ENCODE peak calls at places on chromosomes 3 and 15, in nine cellular contexts. B is H9; C is astrocyte; H is neural crest cell; V is stomach; E is CD4-positive, alpha-beta T cell; R is coronary artery; X is progenitor cell of endocrine pancreas; G is BJ. P is an unnamed sample.

GRCh38 chr15:33341943-33342342 is 31.2 kb downstream of the RYR3 start:
- DNase-seq in V (no peak), C (no peak), R (no peak), B (no peak), H (no peak), G (no peak), X (no peak), E (no peak), P (no peak)

GRCh38 chr15:36589971-36590370 is 10.5 kb downstream of the CDIN1 start:
- DNase-seq in C (peak), G (no peak), H (no peak), E (no peak), R (no peak), B (no peak), V (no peak), X (no peak), P (peak)

GRCh38 chr3:183188895-183189462 is 26.4 kb upstream of the LAMP3 start:
- DNase-seq in B (peak), C (no peak), V (peak), E (no peak), H (peak), G (no peak), X (no peak), R (no peak), P (no peak)

GRCh38 chr15:74709011-74709410 is 13.2 kb upstream of the EDC3 start:
- DNase-seq in B (no peak), H (no peak), X (no peak), R (no peak), E (no peak), G (no peak), C (no peak), V (no peak), P (no peak)

GRCh38 chr3:50372349-50372748 is 13.0 kb upstream of the TMEM115 start:
- DNase-seq in E (no peak), X (no peak), G (no peak), V (no peak), C (no peak), B (no peak), R (no peak), H (no peak), P (no peak)

GRCh38 chr3:59940690-59941089 is 890.9 kb upstream of the CFAP20DC start:
- DNase-seq in R (no peak), B (no peak), X (no peak), C (no peak), E (no peak), G (no peak), H (no peak), V (no peak), P (no peak)

GRCh38 chr3:94349310-94349848 is 286.5 kb downstream of the NSUN3 start:
- DNase-seq in B (no peak), C (no peak), H (no peak), R (no peak), E (no peak), X (no peak), G (no peak), V (no peak), P (no peak)

GRCh38 chr3:53628546-53629395 is 134.4 kb downstream of the CACNA1D start:
- DNase-seq in H (no peak), G (no peak), B (no peak), E (no peak), V (peak), X (no peak), R (no peak), C (no peak), P (no peak)

GRCh38 chr15:75666823-75667501 is 19.2 kb downstream of the SNX33 start:
- DNase-seq in G (peak), B (no peak), H (no peak), V (peak), R (peak), X (no peak), E (no peak), C (peak), P (peak)

GRCh38 chr3:177333535-177334495 is 136.5 kb upstream of the TBL1XR1 start:
- DNase-seq in R (no peak), G (no peak), E (no peak), B (no peak), X (no peak), V (no peak), C (no peak), H (no peak), P (no peak)

GRCh38 chr15:57485869-57486268 is 105.8 kb upstream of the MYZAP start:
- DNase-seq in C (peak), H (no peak), B (peak), G (peak), X (no peak), E (no peak), V (peak), R (no peak), P (peak)

GRCh38 chr3:64262574-64263114 is 37.4 kb upstream of the PRICKLE2 start:
- DNase-seq in E (no peak), C (no peak), G (no peak), V (no peak), X (no peak), B (no peak), H (no peak), R (no peak), P (no peak)

GRCh38 chr3:187041362-187042061 is 97.8 kb downstream of the RPL39L start:
- DNase-seq in R (no peak), X (no peak), H (no peak), E (peak), V (no peak), B (no peak), G (no peak), C (peak), P (no peak)

GRCh38 chr15:93235926-93236781 is 147.1 kb upstream of the RGMA start:
- DNase-seq in B (no peak), H (no peak), C (no peak), V (peak), E (no peak), R (no peak), G (no peak), X (no peak), P (no peak)

GRCh38 chr3:106678657-106679390 is 698.4 kb upstream of the CCDC54 start:
- DNase-seq in E (no peak), B (no peak), H (no peak), C (no peak), V (no peak), X (no peak), R (no peak), G (no peak), P (no peak)

GRCh38 chr15:73240864-73241499 is 127.8 kb downstream of the HCN4 start:
- DNase-seq in H (peak), B (peak), V (peak), G (no peak), C (peak), X (peak), E (peak), R (no peak), P (peak)

GRCh38 chr15:60590935-60591490 is 112.1 kb upstream of the ICE2 start:
- DNase-seq in X (peak), E (peak), C (peak), B (peak), H (peak), G (no peak), R (peak), V (peak), P (peak)

GRCh38 chr15:74584779-74585178 is 30.9 kb upstream of the CLK3 start:
- DNase-seq in C (no peak), V (no peak), E (no peak), R (no peak), B (no peak), H (no peak), G (no peak), X (no peak), P (no peak)

GRCh38 chr15:83764201-83764839 is 110.4 kb downstream of the ADAMTSL3 start:
- DNase-seq in C (peak), B (no peak), R (no peak), E (no peak), G (no peak), H (no peak), X (no peak), V (no peak), P (no peak)

GRCh38 chr15:38882226-38882625 is 317.6 kb upstream of the RASGRP1 start:
- DNase-seq in X (no peak), C (no peak), G (no peak), R (no peak), B (no peak), E (no peak), V (no peak), H (no peak), P (no peak)

GRCh38 chr15:58521293-58521991 is 89.7 kb downstream of the LIPC start:
- DNase-seq in E (no peak), V (no peak), H (no peak), R (no peak), C (peak), X (no peak), G (no peak), B (peak), P (peak)

GRCh38 chr15:41797194-41797593 is 22.9 kb downstream of the MAPKBP1 start:
- DNase-seq in C (no peak), B (no peak), H (no peak), V (no peak), X (no peak), R (no peak), G (no peak), E (no peak), P (no peak)

GRCh38 chr15:52233405-52233804 is 42.2 kb upstream of the GNB5 start:
- DNase-seq in R (no peak), E (no peak), G (no peak), B (no peak), X (no peak), H (no peak), C (no peak), V (no peak), P (peak)

GRCh38 chr3:194058189-194058571 is 77.8 kb upstream of the HES1 start:
- DNase-seq in R (peak), B (peak), H (peak), V (peak), C (peak), E (peak), X (peak), G (no peak), P (no peak)

GRCh38 chr3:16071246-16071645 is 103.2 kb upstream of the GALNT15 start:
- DNase-seq in R (no peak), X (no peak), G (no peak), B (no peak), E (no peak), C (peak), V (no peak), H (no peak), P (no peak)

GRCh38 chr3:108090066-108090700 is 648 bp downstream of the CD47 start:
- DNase-seq in R (peak), X (no peak), H (peak), E (peak), V (peak), B (peak), C (peak), G (no peak), P (no peak)

GRCh38 chr3:76765526-76765925 is 274.4 kb upstream of the ROBO2 start:
- DNase-seq in G (no peak), E (no peak), X (no peak), V (no peak), B (no peak), H (no peak), R (no peak), C (no peak), P (no peak)

GRCh38 chr3:49158108-49158709 is 7.9 kb downstream of the CCDC71 start:
- DNase-seq in C (no peak), B (peak), E (peak), H (peak), V (peak), G (no peak), R (no peak), X (no peak), P (no peak)

GRCh38 chr3:45078910-45079522 is 52.9 kb downstream of the CLEC3B start:
- DNase-seq in G (no peak), R (no peak), H (no peak), C (peak), V (peak), X (no peak), B (no peak), E (no peak), P (no peak)

GRCh38 chr3:172312006-172312405 is 136.2 kb downstream of the GHSR start:
- DNase-seq in X (no peak), V (no peak), R (no peak), G (peak), B (no peak), H (no peak), E (no peak), C (no peak), P (no peak)

DNA sequence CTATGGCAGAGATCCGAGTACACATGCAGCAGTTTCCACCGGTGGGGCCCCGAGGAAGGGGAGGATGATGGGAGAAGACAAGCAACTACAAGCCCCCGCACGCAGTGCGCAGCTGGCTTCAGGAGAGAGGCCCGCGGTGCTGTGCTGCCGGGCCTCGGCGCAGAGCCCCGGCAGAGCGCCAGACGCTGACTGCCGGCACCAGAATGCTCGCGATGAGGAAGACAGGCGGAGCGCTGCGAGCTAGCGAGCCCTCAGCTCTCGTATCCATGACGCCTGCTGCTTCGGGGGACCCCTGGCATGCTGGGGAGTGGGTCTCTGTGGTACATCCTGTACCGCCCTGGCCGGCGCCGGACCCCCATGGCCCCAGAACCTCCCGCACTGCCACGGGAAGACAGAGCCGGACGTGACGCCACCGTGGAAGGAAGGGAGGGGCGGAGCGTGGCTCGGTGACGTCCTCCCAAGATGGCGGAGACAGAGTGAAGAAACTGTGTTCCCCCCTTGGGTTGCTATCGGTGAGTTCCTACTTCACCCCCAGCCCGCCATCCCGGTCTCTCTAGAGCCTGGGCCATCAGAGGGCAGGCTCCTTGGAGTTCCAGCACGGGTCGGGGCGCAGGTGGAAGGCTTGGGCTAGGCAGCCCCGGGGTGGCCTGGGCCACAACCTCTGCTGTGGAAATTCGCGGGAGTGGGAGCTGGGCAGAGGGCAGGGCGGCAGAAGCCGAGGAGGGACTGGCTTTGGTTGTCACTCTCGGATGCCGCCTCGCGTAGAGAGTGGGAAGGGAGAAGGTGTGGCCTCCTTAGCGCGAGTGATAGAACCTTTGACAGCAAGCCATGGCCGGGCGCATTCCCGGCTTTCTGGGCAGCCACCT is at the start of gene MYNN:
- DNase-seq in R (peak), G (no peak), X (peak), V (peak), H (peak), B (peak), E (peak), C (peak), P (peak)
- TF ChIP-seq CTCF in R (no peak), G (peak), X (peak), V (no peak), H (no peak), B (no peak), E (no peak), C (no peak), P (peak)

DNA sequence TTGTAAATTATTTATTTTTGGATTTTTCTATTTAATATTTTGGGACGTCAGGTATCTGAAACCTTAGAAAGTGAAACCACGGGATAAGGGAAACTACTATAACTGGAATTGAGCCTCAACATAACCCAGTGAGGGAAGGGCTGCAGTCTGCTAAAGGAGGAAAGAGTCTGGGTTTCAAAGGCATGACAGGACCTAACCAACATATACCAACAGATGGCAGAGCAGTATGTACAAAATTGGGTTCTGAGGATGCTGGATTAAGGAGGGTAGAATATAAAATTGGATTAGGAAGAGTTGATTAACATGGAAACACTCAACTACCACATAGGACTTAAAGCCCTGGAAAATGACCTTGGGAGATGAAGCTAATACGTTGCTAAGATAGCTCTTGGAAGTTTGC is 603.5 kb downstream of the MECOM start:
- DNase-seq in R (no peak), V (no peak), E (no peak), C (no peak), X (no peak), B (no peak), H (no peak), G (no peak), P (no peak)
- TF ChIP-seq CTCF in R (no peak), V (peak), E (no peak), C (peak), X (no peak), B (no peak), H (no peak), G (peak), P (peak)

GRCh38 chr3:56799251-56799882 is 2.4 kb downstream of the ARHGEF3 start:
- DNase-seq in G (no peak), V (no peak), R (no peak), E (no peak), C (peak), H (no peak), X (no peak), B (no peak), P (peak)
- TF ChIP-seq CTCF in G (peak), V (peak), R (peak), E (peak), C (peak), H (peak), X (peak), B (peak), P (peak)

GRCh38 chr15:81254277-81255265 is 57.9 kb downstream of the IL16 start:
- DNase-seq in C (no peak), X (no peak), R (no peak), G (no peak), V (no peak), E (no peak), H (no peak), B (no peak), P (no peak)
- TF ChIP-seq CTCF in C (no peak), X (no peak), R (no peak), G (no peak), V (no peak), E (no peak), H (no peak), B (no peak), P (no peak)